ENCODE peak calls at places on chromosomes 11 and 22, in five cellular contexts. P is endothelial cell, Z is GM20000, G is neural crest cell, W is mesothelial cell of epicardium. S is an unnamed sample.

GRCh38 chr11:66676931-66677598 is 622 bp downstream of the RBM4B start:
- DNase-seq in P (no peak), Z (no peak), G (peak), W (no peak), S (no peak)

GRCh38 chr11:75631086-75631694 is 37.6 kb downstream of the MAP6 start:
- DNase-seq in P (no peak), Z (no peak), G (no peak), W (no peak), S (no peak)

GRCh38 chr11:88293931-88294330 is 43.6 kb downstream of the CTSC start:
- DNase-seq in P (no peak), Z (no peak), G (no peak), W (no peak), S (no peak)

GRCh38 chr22:25919452-25919851 is 177.5 kb downstream of the MYO18B start:
- DNase-seq in P (no peak), Z (no peak), G (no peak), W (no peak), S (no peak)

GRCh38 chr22:34297536-34298120 is 377.4 kb upstream of the LARGE1 start:
- DNase-seq in P (no peak), Z (no peak), G (no peak), W (no peak), S (no peak)

GRCh38 chr22:19984851-19985811 is 31.5 kb downstream of the ARVCF start:
- DNase-seq in P (no peak), Z (no peak), G (no peak), W (no peak), S (no peak)

GRCh38 chr11:9053631-9054030 is 37.8 kb downstream of the SCUBE2 start:
- DNase-seq in P (no peak), Z (no peak), G (no peak), W (no peak), S (no peak)

GRCh38 chr22:22355233-22355834 is 110.7 kb downstream of the VPREB1 start:
- DNase-seq in P (no peak), Z (no peak), G (no peak), W (no peak), S (no peak)

GRCh38 chr11:74683279-74683871 is 47.9 kb downstream of the CHRDL2 start:
- DNase-seq in P (peak), Z (peak), G (peak), W (no peak), S (no peak)

GRCh38 chr11:73426184-73426845 is 50.1 kb downstream of the RELT start:
- DNase-seq in P (no peak), Z (no peak), G (no peak), W (no peak), S (no peak)

GRCh38 chr22:42207918-42208317 is 62.5 kb downstream of the TCF20 start:
- DNase-seq in P (no peak), Z (no peak), G (no peak), W (no peak), S (no peak)

GRCh38 chr11:29018631-29019030 is 910.4 kb downstream of the METTL15 start:
- DNase-seq in P (no peak), Z (no peak), G (no peak), W (no peak), S (no peak)

DNA sequence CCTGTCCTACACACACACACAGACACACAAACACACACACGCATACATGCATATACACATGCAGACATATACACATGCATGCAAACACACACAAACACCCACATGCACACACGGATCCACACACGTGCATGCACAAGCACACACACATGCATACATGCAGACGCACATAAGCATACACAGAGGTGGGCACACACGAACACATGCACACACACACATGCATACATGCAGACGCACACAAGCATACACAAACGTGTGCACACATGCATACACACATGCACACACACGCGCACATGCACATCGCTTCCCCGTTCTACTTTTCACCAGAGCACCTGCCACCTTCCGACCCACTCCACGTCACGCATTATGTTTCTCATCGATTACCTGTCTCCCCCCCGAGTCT is 13.2 kb downstream of the PHF21B start:
- DNase-seq in P (no peak), Z (no peak), G (no peak), W (no peak), S (no peak)
- TF ChIP-seq CTCF in P (no peak), Z (no peak), G (no peak), W (no peak), S (no peak)

DNA sequence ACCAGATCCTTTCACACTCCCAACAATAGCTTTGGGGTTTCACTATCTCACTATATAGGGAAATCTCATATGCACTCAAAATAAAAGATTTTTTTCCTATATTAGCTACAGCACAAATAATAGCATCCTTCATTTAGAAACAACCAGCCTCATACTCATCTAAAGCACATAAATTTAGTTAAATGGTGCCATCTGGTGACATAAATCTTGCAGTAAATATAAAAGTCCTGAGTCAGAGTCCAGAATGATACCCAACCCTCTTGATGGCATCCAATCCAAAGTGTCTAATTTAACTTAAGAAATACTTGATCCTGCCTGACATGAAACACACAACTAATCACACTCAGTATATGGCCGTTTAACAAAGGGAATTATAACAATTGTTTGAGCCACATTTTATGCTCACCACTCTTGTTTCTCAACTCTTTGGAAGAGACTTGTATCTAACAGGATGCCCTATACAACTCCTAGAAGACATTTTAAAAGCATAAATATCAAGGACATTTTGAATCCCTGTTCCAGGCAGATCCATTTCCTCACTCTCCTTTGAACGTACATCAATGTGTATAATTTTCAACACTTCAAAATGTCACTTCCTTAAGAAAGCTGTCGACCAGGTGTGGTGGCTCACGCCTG is 36.2 kb downstream of the DLG2 start:
- DNase-seq in P (no peak), Z (no peak), G (no peak), W (no peak), S (no peak)
- TF ChIP-seq CTCF in P (no peak), Z (no peak), G (peak), W (no peak), S (peak)

GRCh38 chr22:31085493-31085824 is 4.3 kb downstream of the SMTN start:
- DNase-seq in P (no peak), Z (no peak), G (peak), W (no peak), S (no peak)
- TF ChIP-seq CTCF in P (peak), Z (no peak), G (no peak), W (peak), S (peak)

GRCh38 chr11:111942826-111943225 is 5.7 kb downstream of the DIXDC1 start:
- DNase-seq in P (no peak), Z (no peak), G (no peak), W (no peak), S (no peak)
- TF ChIP-seq CTCF in P (no peak), Z (no peak), G (no peak), W (no peak), S (no peak)

GRCh38 chr11:104531075-104531474 is 367.1 kb upstream of the PDGFD start:
- DNase-seq in P (no peak), Z (peak), G (no peak), W (no peak), S (no peak)
- TF ChIP-seq CTCF in P (no peak), Z (no peak), G (peak), W (no peak), S (no peak)

DNA sequence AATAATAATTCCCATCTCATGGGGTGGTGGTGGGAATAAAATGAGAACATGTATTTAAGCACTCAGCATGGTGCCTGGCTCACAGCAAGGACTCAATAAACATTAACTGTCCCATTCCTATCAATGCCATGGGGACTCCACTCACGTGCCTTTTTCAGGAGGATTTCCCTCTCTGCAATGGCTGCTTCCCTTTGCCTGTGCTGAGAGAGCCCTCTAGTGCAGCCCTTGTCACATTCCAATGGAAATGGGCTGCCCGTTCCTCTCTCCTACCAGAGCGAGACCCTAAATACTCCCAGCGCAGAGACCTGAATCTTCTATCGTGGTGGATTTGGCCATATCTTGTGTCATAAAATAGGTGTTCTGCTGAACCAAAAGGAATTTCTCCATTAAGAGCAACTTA is 621.5 kb upstream of the B3GAT1 start:
- DNase-seq in P (peak), Z (no peak), G (peak), W (no peak), S (no peak)
- TF ChIP-seq CTCF in P (no peak), Z (no peak), G (peak), W (no peak), S (peak)

GRCh38 chr11:63829823-63830489 is 9.0 kb upstream of the MARK2 start:
- DNase-seq in P (peak), Z (no peak), G (peak), W (no peak), S (no peak)
- TF ChIP-seq CTCF in P (no peak), Z (no peak), G (peak), W (no peak), S (peak)

GRCh38 chr22:36340621-36341020 is 47.1 kb downstream of the MYH9 start:
- DNase-seq in P (no peak), Z (no peak), G (no peak), W (no peak), S (no peak)
- TF ChIP-seq CTCF in P (no peak), Z (no peak), G (no peak), W (no peak), S (no peak)

GRCh38 chr11:57619331-57619730 is 21.8 kb downstream of the SERPING1 start:
- DNase-seq in P (no peak), Z (no peak), G (no peak), W (no peak), S (no peak)
- TF ChIP-seq CTCF in P (peak), Z (no peak), G (peak), W (no peak), S (peak)

GRCh38 chr11:120666121-120666639 is 154.6 kb downstream of the GRIK4 start:
- DNase-seq in P (no peak), Z (no peak), G (no peak), W (no peak), S (no peak)
- TF ChIP-seq CTCF in P (no peak), Z (no peak), G (no peak), W (no peak), S (no peak)